ENCODE peak calls at places on chromosomes 12 and 14, in seven cellular contexts. O is transverse colon, M is upper lobe of right lung, T is esophagus squamous epithelium, R is astrocyte of the spinal cord, S is pancreas, G is left ventricle myocardium inferior. B is an unnamed sample.

GRCh38 chr12:5967645-5968415 is 22.8 kb upstream of the ANO2 start:
- DNase-seq in O (no peak), M (no peak), T (no peak), R (no peak), S (no peak), G (no peak), B (no peak)

GRCh38 chr12:13941258-13942249 is 39.8 kb downstream of the GRIN2B start:
- DNase-seq in O (peak; percentile 78), M (no peak), T (no peak), R (peak; percentile 22), S (peak; percentile 79), G (no peak), B (peak; percentile 42)

GRCh38 chr14:53060046-53060445 is 93.1 kb downstream of the DDHD1 start:
- DNase-seq in O (no peak), M (no peak), T (no peak), R (no peak), S (no peak), G (no peak), B (peak; percentile 45)

GRCh38 chr14:66638688-66639087 is 130.7 kb downstream of the GPHN start:
- DNase-seq in O (no peak), M (no peak), T (no peak), R (no peak), S (no peak), G (no peak), B (peak; percentile 55)

GRCh38 chr14:50085570-50086315 is 30.6 kb downstream of the VCPKMT start:
- DNase-seq in O (no peak), M (no peak), T (no peak), R (peak; percentile 50), S (no peak), G (no peak), B (peak; percentile 35)

GRCh38 chr12:56377310-56377988 is 14.8 kb upstream of the APOF start:
- DNase-seq in O (no peak), M (no peak), T (no peak), R (peak; percentile 8), S (no peak), G (no peak), B (peak; percentile 32)

GRCh38 chr12:124317400-124317799 is 22.5 kb downstream of the RFLNA start:
- DNase-seq in O (no peak), M (no peak), T (no peak), R (no peak), S (no peak), G (no peak), B (no peak)

GRCh38 chr12:106845910-106846309 is 71.4 kb downstream of the RIC8B start:
- DNase-seq in O (no peak), M (no peak), T (no peak), R (no peak), S (no peak), G (no peak), B (no peak)

GRCh38 chr12:79782197-79782890 is 91.6 kb upstream of the PAWR start:
- DNase-seq in O (no peak), M (no peak), T (no peak), R (peak; percentile 77), S (no peak), G (no peak), B (peak; percentile 63)

GRCh38 chr14:42944284-42944683 is 1337.6 kb downstream of the LRFN5 start:
- DNase-seq in O (no peak), M (no peak), T (no peak), R (peak; percentile 74), S (no peak), G (no peak), B (peak; percentile 45)

GRCh38 chr14:93965287-93965821 is 11.0 kb downstream of the ASB2 start:
- DNase-seq in O (no peak), M (no peak), T (no peak), R (peak; percentile 91), S (no peak), G (no peak), B (peak; percentile 73)

GRCh38 chr14:92751819-92752218 is 3.4 kb upstream of the LGMN start:
- DNase-seq in O (no peak), M (no peak), T (no peak), R (no peak), S (no peak), G (no peak), B (no peak)

GRCh38 chr12:40921563-40922163 is 229.4 kb downstream of the CNTN1 start:
- DNase-seq in O (no peak), M (no peak), T (no peak), R (peak; percentile 29), S (no peak), G (no peak), B (peak; percentile 36)

GRCh38 chr12:60394680-60395079 is 798.9 kb downstream of the SLC16A7 start:
- DNase-seq in O (no peak), M (no peak), T (no peak), R (peak; percentile 44), S (no peak), G (no peak), B (peak; percentile 20)

GRCh38 chr12:91194500-91194899 is 11.9 kb upstream of the DCN start:
- DNase-seq in O (no peak), M (no peak), T (no peak), R (peak; percentile 35), S (no peak), G (no peak), B (peak; percentile 68)

GRCh38 chr14:89254201-89254919 is 162.7 kb downstream of the FOXN3 start:
- DNase-seq in O (no peak), M (no peak), T (no peak), R (no peak), S (no peak), G (no peak), B (no peak)

GRCh38 chr14:53840444-53840843 is 116.2 kb downstream of the BMP4 start:
- DNase-seq in O (no peak), M (no peak), T (no peak), R (no peak), S (no peak), G (no peak), B (peak; percentile 43)

GRCh38 chr14:100371773-100372172 is 48.6 kb downstream of the SLC25A47 start:
- DNase-seq in O (no peak), M (no peak), T (no peak), R (no peak), S (no peak), G (no peak), B (no peak)

GRCh38 chr14:60639677-60640076 is 9.6 kb downstream of the SIX1 start:
- DNase-seq in O (no peak), M (no peak), T (no peak), R (no peak), S (no peak), G (no peak), B (no peak)

GRCh38 chr12:132046561-132046960 is 96.8 kb downstream of the EP400 start:
- DNase-seq in O (no peak), M (no peak), T (no peak), R (peak; percentile 88), S (no peak), G (no peak), B (peak; percentile 80)

GRCh38 chr12:64826234-64826633 is 1.8 kb downstream of the TBC1D30 start:
- DNase-seq in O (peak; percentile 64), M (peak; percentile 74), T (no peak), R (peak; percentile 61), S (no peak), G (peak; percentile 51), B (peak; percentile 68)

GRCh38 chr14:96264850-96265249 is 8.8 kb downstream of the BDKRB1 start:
- DNase-seq in O (no peak), M (no peak), T (no peak), R (no peak), S (no peak), G (no peak), B (peak; percentile 63)
- TF ChIP-seq CTCF in O (peak; percentile 34), M (peak; percentile 29), T (no peak), R (peak; percentile 43), S (no peak), G (no peak), B (peak; percentile 65)

DNA sequence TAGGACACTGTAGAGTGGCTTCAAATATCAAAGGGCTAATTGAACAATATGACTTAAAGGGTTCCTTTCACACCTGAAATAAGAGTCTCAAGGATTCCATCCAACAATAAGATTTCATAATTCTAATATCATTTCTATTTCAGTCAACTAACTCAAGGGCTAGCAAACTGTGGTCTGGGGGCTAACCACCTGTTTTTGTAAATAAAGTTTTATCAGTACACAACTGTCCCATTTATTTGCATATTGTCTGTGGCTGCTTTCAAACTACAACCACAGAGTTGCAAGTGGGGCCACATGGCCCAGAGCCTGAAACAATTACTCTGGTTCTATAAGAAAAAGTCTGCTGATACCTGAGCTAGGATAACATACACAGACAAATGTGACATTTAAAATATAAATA is 29.1 kb downstream of the MED13L start:
- DNase-seq in O (no peak), M (no peak), T (no peak), R (no peak), S (no peak), G (no peak), B (no peak)
- H3K4me3 ChIP-seq in O (no peak overlapping the region), M (no peak overlapping the region), T (no peak overlapping the region), R (no peak overlapping the region), S (no peak overlapping the region), G (no peak overlapping the region), B (no peak overlapping the region)

GRCh38 chr12:52359511-52360103 is 7.7 kb downstream of the KRT85 start:
- DNase-seq in O (no peak), M (no peak), T (no peak), R (no peak), S (no peak), G (no peak), B (no peak)

GRCh38 chr12:52356762-52357580 is 10.3 kb downstream of the KRT85 start:
- DNase-seq in O (no peak), M (no peak), T (no peak), R (no peak), S (no peak), G (no peak), B (no peak)

GRCh38 chr12:52360663-52361271 is 6.5 kb downstream of the KRT85 start:
- DNase-seq in O (no peak), M (no peak), T (no peak), R (no peak), S (peak; percentile 35), G (no peak), B (no peak)

GRCh38 chr12:52360106-52360662 is 7.1 kb downstream of the KRT85 start:
- DNase-seq in O (no peak), M (no peak), T (no peak), R (no peak), S (no peak), G (no peak), B (no peak)

GRCh38 chr12:52358575-52359350 is 8.5 kb downstream of the KRT85 start:
- DNase-seq in O (no peak), M (no peak), T (no peak), R (no peak), S (no peak), G (no peak), B (no peak)
- TF ChIP-seq CTCF in O (no peak), M (no peak), T (no peak), R (no peak), S (no peak), G (no peak), B (no peak)

DNA sequence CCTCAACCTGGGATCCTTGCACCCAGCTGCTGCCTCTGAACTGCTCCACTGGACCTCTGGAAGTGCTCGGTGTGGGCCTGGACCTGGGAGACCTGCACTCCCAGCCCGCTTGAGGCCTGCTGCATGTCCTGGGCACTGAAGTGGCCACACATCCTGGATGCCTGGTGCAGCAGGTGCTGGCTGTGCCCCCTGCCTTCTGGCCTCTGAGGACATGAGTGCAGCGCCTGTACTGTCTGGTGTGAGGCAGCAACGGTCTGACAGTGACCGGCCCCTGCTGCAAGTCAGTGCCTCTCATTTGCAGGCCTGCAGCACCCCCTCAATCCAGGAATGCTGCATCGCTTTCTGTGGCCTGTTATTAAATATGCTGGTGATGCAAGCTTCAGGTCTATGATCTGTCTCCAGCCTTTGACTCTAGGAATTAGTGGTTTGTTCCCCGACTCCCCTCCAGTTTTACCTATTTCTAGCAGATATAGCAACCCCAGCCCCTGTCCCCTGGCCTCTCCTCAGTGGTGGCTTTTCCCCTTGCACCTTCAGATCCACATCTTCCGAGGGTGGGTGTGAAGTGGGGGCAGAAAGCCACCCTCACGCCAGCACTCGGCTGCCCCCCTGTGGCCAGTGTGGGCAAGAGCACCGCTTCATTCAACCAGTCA is 3.6 kb downstream of the SMIM41 start:
- DNase-seq in O (peak; percentile 68), M (peak; percentile 80), T (no peak), R (peak; percentile 38), S (no peak), G (peak; percentile 51), B (peak; percentile 53)
- H3K4me3 ChIP-seq in O (no peak overlapping the region), M (no peak overlapping the region), T (no peak overlapping the region), R (no peak overlapping the region), S (no peak overlapping the region), G (no peak overlapping the region), B (no peak overlapping the region)